ENCODE peak calls at places on chromosomes 4 and X, in four cellular contexts. M is NT2/D1; T is upper lobe of left lung; R is CD4-positive, alpha-beta T cell. G is an unnamed sample. For H3K27me3, the result is how much of the 10 kb centered on the place peaks cover.

GRCh38 chr4:152211936-152212675 is 323.8 kb downstream of the FBXW7 start:
- DNase-seq in R (no peak), T (no peak), M (no peak), G (no peak)

GRCh38 chr4:25439913-25440477 is 62.9 kb downstream of the ANAPC4 start:
- DNase-seq in R (peak), T (peak), M (peak), G (peak)

GRCh38 chr4:112379306-112379705 is 82.1 kb downstream of the ALPK1 start:
- DNase-seq in R (no peak), M (no peak), T (no peak), G (no peak)

GRCh38 chr4:81758865-81759264 is 287.2 kb upstream of the RASGEF1B start:
- DNase-seq in T (no peak), R (no peak), M (no peak), G (no peak)

GRCh38 chr4:181796502-181796901 is 446.7 kb upstream of the TENM3 start:
- DNase-seq in R (no peak), T (no peak), M (no peak), G (no peak)

GRCh38 chr4:71206763-71207162 is 132.1 kb upstream of the SLC4A4 start:
- DNase-seq in R (no peak), T (no peak), M (no peak), G (no peak)

GRCh38 chrX:123736333-123736921 is 3.6 kb upstream of the THOC2 start:
- DNase-seq in R (no peak), T (no peak), M (no peak), G (no peak)

GRCh38 chrX:83934220-83934619 is 73.3 kb downstream of the CYLC1 start:
- DNase-seq in R (no peak), T (no peak), M (no peak), G (peak)

GRCh38 chr4:188987011-188987410 is 847.8 kb downstream of the TRIML1 start:
- DNase-seq in M (no peak), R (no peak), T (no peak), G (no peak)

GRCh38 chr4:154741877-154742851 is 1.6 kb upstream of the LRAT start:
- DNase-seq in T (no peak), R (no peak), M (peak), G (no peak)

GRCh38 chr4:36502350-36502749 is 220.9 kb downstream of the DTHD1 start:
- DNase-seq in T (no peak), R (no peak), M (no peak), G (no peak)

GRCh38 chr4:36065274-36065871 is 178.9 kb downstream of the ARAP2 start:
- DNase-seq in R (no peak), T (no peak), M (no peak), G (no peak)

GRCh38 chr4:84681488-84682274 is 98.8 kb downstream of the CDS1 start:
- DNase-seq in T (peak), R (no peak), M (no peak), G (no peak)

GRCh38 chrX:107025538-107025937 is 25.5 kb upstream of the MORC4 start:
- DNase-seq in M (peak), T (no peak), R (no peak), G (no peak)

GRCh38 chr4:92236907-92237306 is 66.9 kb upstream of the GRID2 start:
- DNase-seq in T (no peak), M (no peak), R (no peak), G (no peak)

GRCh38 chr4:183469327-183469726 is 24.9 kb downstream of the CDKN2AIP start:
- DNase-seq in M (no peak), R (no peak), T (no peak), G (no peak)

GRCh38 chr4:138275946-138276621 is 33.9 kb upstream of the SLC7A11 start:
- DNase-seq in T (no peak), R (no peak), M (no peak), G (no peak)

GRCh38 chr4:185775792-185776555 is 36.0 kb downstream of the SORBS2 start:
- DNase-seq in M (no peak), T (no peak), R (no peak), G (no peak)

GRCh38 chr4:15327311-15328298 is 100.2 kb upstream of the C1QTNF7 start:
- DNase-seq in T (no peak), R (no peak), M (no peak), G (no peak)

GRCh38 chr4:140691369-140691768 is 64.8 kb downstream of the TBC1D9 start:
- DNase-seq in T (no peak), R (no peak), M (peak), G (peak)

GRCh38 chrX:119067023-119067739 is 5.6 kb upstream of the CT47C1 start:
- DNase-seq in M (peak), T (peak), R (peak), G (peak)

GRCh38 chr4:22848332-22848731 is 155.6 kb downstream of the GBA3 start:
- DNase-seq in M (no peak), T (no peak), R (no peak), G (no peak)

GRCh38 chr4:53197760-53198150 is 168.1 kb downstream of the SCFD2 start:
- DNase-seq in R (no peak), M (no peak), T (no peak), G (no peak)

GRCh38 chr4:73674451-73674919 is 54.2 kb upstream of the RASSF6 start:
- DNase-seq in R (no peak), M (no peak), T (no peak), G (no peak)

GRCh38 chr4:108159845-108160244 is 8.9 kb downstream of the LEF1 start:
- DNase-seq in M (no peak), R (no peak), T (no peak), G (no peak)

GRCh38 chrX:56736219-56736618 is 7.2 kb downstream of the NBDY start:
- DNase-seq in R (no peak), T (no peak), M (no peak), G (no peak)
- H3K27me3 ChIP-seq in R (under half), T (under half), M (under half), G (under half)

DNA sequence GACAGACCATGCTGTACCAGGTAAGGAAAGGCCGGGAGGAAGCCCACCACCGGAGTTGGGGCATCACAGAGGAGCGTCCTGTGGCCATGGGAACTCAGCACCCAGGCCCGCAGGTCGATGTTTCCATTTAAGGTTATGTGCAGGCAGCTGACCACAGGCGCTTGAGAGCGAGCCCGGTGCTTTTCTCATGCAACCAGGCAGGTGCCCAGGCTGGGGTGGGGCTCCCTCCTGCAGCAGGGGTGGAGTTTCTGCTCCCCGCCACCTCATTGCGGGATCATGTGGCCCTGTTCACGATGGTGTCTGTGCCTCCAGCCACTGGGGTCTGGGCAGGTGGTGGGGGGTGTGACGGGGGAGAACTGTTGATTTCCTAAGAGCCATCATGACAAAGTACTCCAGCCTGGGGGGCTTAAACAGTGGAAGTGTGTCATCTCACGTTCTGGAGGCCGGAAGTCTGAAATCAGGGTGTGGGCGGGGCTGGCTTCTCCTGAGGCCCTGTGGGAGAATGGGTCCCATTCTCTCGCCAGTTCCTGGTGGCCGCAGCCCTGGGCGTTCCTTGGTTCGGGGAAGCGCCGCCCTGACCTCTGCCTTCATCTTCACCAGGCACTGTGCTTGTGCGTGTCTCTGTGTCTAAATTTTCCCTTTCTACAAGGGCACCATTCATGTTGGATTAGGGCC is 60.9 kb downstream of the CPZ start:
- DNase-seq in T (no peak), R (no peak), M (no peak), G (no peak)
- H3K27me3 ChIP-seq in T (under half), R (under half), M (under half), G (under half)

DNA sequence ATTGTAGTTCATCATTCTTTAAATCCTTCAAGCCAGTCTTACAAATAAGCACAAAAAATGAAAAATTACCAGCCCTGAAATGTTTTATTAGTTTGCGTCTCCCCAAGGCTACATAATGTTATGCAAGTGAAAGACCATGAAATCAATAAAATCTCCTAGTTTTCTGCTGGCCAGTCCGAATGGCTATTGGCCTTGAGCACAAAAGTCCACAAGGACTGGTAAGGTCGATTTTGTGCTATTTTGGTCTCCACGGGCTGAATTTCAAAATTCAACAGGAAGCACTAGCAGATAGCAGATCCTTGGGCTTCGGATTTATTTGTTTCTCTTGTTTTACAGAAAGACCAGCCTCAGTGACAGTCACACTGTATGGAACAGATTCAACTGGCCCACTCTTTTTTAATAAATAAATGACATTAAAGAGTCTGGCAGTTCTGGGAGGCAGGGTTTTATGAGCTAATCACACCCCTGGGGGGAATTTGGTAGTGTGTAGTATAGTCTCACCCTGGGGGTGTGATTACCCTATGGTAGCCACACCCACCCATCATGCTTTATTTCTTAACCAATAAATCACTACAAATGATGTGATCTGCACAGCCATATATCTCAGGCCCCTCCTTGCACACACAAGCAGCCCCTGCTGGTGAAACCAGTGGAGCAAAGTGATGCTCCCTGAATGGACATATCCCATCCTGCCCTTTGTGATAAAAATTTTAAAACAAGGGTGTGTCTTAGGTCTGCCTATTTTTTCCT is 51.1 kb upstream of the TMEM33 start:
- DNase-seq in M (no peak), R (no peak), T (no peak), G (no peak)
- H3K27me3 ChIP-seq in M (half or more), R (half or more), T (under half), G (under half)

GRCh38 chrX:128884430-128884829 is 638.9 kb downstream of the SMARCA1 start:
- DNase-seq in M (no peak), R (no peak), T (no peak), G (no peak)
- H3K27me3 ChIP-seq in M (under half), R (under half), T (under half), G (under half)

DNA sequence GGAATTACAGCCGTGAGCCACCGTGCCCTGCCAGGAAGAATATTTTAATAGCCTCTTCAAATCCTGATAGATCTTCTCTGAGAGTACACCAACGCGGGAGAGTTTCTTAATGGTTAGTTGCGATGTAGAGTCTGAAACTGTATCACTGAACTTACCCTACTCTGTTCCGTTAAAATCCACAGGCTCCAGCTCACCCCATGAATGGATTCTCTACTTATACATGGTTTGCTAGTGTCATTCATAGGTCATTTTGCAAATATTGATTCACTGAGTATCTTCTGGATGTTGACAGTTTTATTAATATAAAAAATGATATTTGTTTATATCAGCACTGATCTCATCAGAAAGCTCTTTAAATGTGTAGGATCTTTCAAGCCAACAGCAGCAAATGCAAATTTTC is 99.9 kb downstream of the FAM193A start:
- DNase-seq in T (no peak), R (no peak), M (no peak), G (no peak)
- H3K27me3 ChIP-seq in T (under half), R (under half), M (under half), G (under half)

DNA sequence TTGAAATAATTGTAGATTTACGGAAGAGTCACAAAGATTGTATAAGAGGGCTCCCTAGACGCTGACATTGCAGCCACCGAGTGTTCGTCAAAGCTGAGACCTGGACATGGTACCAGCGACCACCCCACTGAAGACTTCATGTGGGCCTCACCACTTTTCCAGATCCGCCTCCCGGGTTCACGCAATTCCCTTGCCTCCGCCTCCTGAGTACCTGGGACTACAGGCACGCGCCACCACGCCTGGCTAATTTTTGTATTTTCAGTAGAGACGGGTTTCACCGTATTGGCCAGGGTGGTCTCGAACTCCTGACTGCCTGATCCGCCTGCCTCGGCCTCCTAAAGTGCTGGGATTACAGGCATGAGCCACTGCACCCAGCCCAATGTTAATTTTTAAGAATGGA is 29.7 kb downstream of the CPLX1 start:
- DNase-seq in R (no peak), M (no peak), T (no peak), G (no peak)
- H3K27me3 ChIP-seq in R (under half), M (under half), T (under half), G (under half)

DNA sequence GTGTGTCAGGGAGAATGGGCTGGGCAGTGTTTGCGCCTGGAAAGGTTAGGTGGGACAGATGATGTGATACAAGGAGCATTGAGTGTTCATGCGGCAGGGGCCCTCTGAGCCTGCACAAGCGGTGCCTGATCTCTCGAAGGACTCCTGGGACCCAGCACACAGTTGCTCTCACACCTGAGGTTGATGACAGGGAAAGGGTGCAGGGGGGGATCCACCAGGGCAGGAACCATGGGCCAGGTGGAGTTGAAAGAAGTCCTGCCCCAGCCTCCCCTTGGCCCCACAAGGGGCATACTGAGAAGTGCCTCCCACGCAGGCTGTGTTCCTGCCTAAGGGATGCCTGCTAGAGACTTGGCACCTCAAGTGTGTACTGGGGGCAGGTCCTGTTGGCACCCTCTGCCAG is 33.1 kb downstream of the TKTL1 start:
- DNase-seq in M (no peak), T (no peak), R (no peak), G (no peak)
- H3K27me3 ChIP-seq in M (under half), T (under half), R (under half), G (under half)

GRCh38 chrX:153408221-153408721 is 3.0 kb upstream of the ZFP92 start:
- DNase-seq in T (no peak), M (no peak), R (no peak), G (no peak)

GRCh38 chrX:153407736-153408135 is 3.5 kb upstream of the ZFP92 start:
- DNase-seq in M (no peak), R (no peak), T (no peak), G (no peak)

GRCh38 chrX:153406903-153407302 is 4.4 kb upstream of the ZFP92 start:
- DNase-seq in M (no peak), R (no peak), T (no peak), G (no peak)

GRCh38 chrX:153406011-153406410 is 4.9 kb upstream of the PNMA6E start:
- DNase-seq in M (no peak), T (no peak), R (no peak), G (no peak)

GRCh38 chrX:153405426-153405825 is 4.3 kb upstream of the PNMA6E start:
- DNase-seq in R (no peak), M (no peak), T (no peak), G (no peak)
- H3K27me3 ChIP-seq in R (under half), M (under half), T (under half), G (under half)

GRCh38 chrX:100407147-100407783 is 2.8 kb downstream of the PCDH19 start:
- DNase-seq in T (no peak), M (no peak), R (no peak), G (no peak)

GRCh38 chrX:100407784-100408642 is 2.1 kb downstream of the PCDH19 start:
- DNase-seq in R (no peak), T (no peak), M (no peak), G (no peak)

GRCh38 chrX:100409316-100410082 is 574 bp downstream of the PCDH19 start:
- DNase-seq in M (no peak), T (no peak), R (no peak), G (no peak)

GRCh38 chrX:100408643-100409315 is 1.3 kb downstream of the PCDH19 start:
- DNase-seq in T (no peak), M (no peak), R (no peak), G (no peak)

GRCh38 chrX:100404851-100405250 is 5.2 kb downstream of the PCDH19 start:
- DNase-seq in M (no peak), T (no peak), R (no peak), G (no peak)
- H3K27me3 ChIP-seq in M (under half), T (under half), R (under half), G (under half)